ENCODE peak calls at places on chromosomes 16 and 17, in four cellular contexts. J, K, R and Q are unnamed samples.

GRCh38 chr17:27623578-27623977 is 7.4 kb upstream of the LGALS9 start:
- DNase-seq in R (peak; percentile 31), K (no peak), J (no peak), Q (no peak)

GRCh38 chr17:336110-337021 is 16.2 kb downstream of the RPH3AL start:
- DNase-seq in R (peak; percentile 40), J (peak; percentile 87), K (no peak), Q (no peak)

GRCh38 chr17:59427425-59427921 is 96.0 kb downstream of the YPEL2 start:
- DNase-seq in R (no peak), J (no peak), K (no peak), Q (peak; percentile 70)

GRCh38 chr16:17224859-17225258 is 245.9 kb downstream of the XYLT1 start:
- DNase-seq in R (peak; percentile 75), J (peak; percentile 46), K (peak; percentile 69), Q (no peak)

GRCh38 chr17:57328109-57328882 is 72.0 kb downstream of the MSI2 start:
- DNase-seq in R (no peak), K (no peak), J (no peak), Q (no peak)

GRCh38 chr17:48547839-48548686 is 3.2 kb upstream of the HOXB2 start:
- DNase-seq in R (no peak), J (no peak), K (no peak), Q (no peak)

GRCh38 chr16:11272921-11273720 is at the start of gene PRM3:
- DNase-seq in J (no peak), R (no peak), K (no peak), Q (no peak)

GRCh38 chr16:78749745-78750268 is 650.4 kb downstream of the WWOX start:
- DNase-seq in R (no peak), K (no peak), J (no peak), Q (no peak)

GRCh38 chr16:15966420-15967222 is 17.2 kb downstream of the ABCC1 start:
- DNase-seq in R (peak; percentile 72), K (no peak), J (no peak), Q (peak; percentile 85)

GRCh38 chr17:5516060-5516792 is 29.9 kb downstream of the MIS12 start:
- DNase-seq in R (no peak), J (no peak), K (no peak), Q (peak; percentile 87)

GRCh38 chr16:1899641-1900451 is 18.4 kb downstream of the HS3ST6 start:
- DNase-seq in R (no peak), K (peak; percentile 53), J (no peak), Q (peak; percentile 76)

GRCh38 chr16:22417019-22417418 is 42.6 kb upstream of the CDR2 start:
- DNase-seq in J (no peak), K (no peak), R (no peak), Q (no peak)

GRCh38 chr17:55054429-55054828 is 85.9 kb downstream of the STXBP4 start:
- DNase-seq in J (no peak), R (no peak), K (no peak), Q (no peak)

GRCh38 chr16:4086153-4086552 is 30.1 kb downstream of the ADCY9 start:
- DNase-seq in J (no peak), K (no peak), R (peak; percentile 77), Q (no peak)

GRCh38 chr17:64262125-64262421 is 987 bp downstream of the TEX2 start:
- DNase-seq in K (no peak), J (no peak), R (no peak), Q (no peak)

GRCh38 chr17:3944485-3945388 is 19.5 kb downstream of the ATP2A3 start:
- DNase-seq in J (no peak), K (peak; percentile 54), R (peak; percentile 36), Q (peak; percentile 57)

GRCh38 chr16:27770271-27771196 is 220.6 kb downstream of the KATNIP start:
- DNase-seq in R (no peak), K (no peak), J (no peak), Q (no peak)

GRCh38 chr16:14302399-14303181 is 231.5 kb downstream of the MRTFB start:
- DNase-seq in R (peak; percentile 37), J (peak; percentile 35), K (no peak), Q (no peak)

GRCh38 chr17:80457236-80457856 is 19.1 kb downstream of the NPTX1 start:
- DNase-seq in J (no peak), K (no peak), R (peak; percentile 41), Q (no peak)

GRCh38 chr17:45907720-45908395 is 13.5 kb downstream of the MAPT start:
- DNase-seq in K (no peak), J (peak; percentile 61), R (peak; percentile 82), Q (no peak)

GRCh38 chr16:54506691-54507090 is 220.1 kb upstream of the IRX3 start:
- DNase-seq in J (peak; percentile 22), R (no peak), K (no peak), Q (no peak)

GRCh38 chr16:30485818-30486436 is 13.4 kb downstream of the ITGAL start:
- DNase-seq in K (no peak), R (peak; percentile 54), J (no peak), Q (no peak)

GRCh38 chr16:83420206-83420760 is 387.5 kb upstream of the HSBP1 start:
- DNase-seq in R (no peak), J (no peak), K (no peak), Q (peak; percentile 52)

GRCh38 chr17:39045948-39046679 is 78.9 kb upstream of the FBXO47 start:
- DNase-seq in K (no peak), J (no peak), R (no peak), Q (no peak)

GRCh38 chr17:37107406-37108083 is 158.8 kb downstream of the AATF start:
- DNase-seq in J (no peak), R (peak; percentile 43), K (peak; percentile 88), Q (peak; percentile 66)

GRCh38 chr17:39225974-39226683 is 384 bp upstream of the STAC2 start:
- DNase-seq in K (peak; percentile 50), R (no peak), J (peak; percentile 95), Q (no peak)

GRCh38 chr16:83772806-83773205 is 35.0 kb upstream of the HSBP1 start:
- DNase-seq in K (no peak), R (no peak), J (no peak), Q (no peak)

GRCh38 chr17:67784364-67785121 is 40.8 kb upstream of the BPTF start:
- DNase-seq in J (no peak), K (no peak), R (no peak), Q (no peak)

GRCh38 chr17:31575043-31575442 is 183.6 kb downstream of the RAB11FIP4 start:
- DNase-seq in R (no peak), J (no peak), K (no peak), Q (no peak)

GRCh38 chr17:49809056-49809455 is 20.6 kb downstream of the KAT7 start:
- DNase-seq in K (no peak), J (no peak), R (no peak), Q (no peak)

GRCh38 chr17:76805319-76805718 is 62.9 kb upstream of the MGAT5B start:
- DNase-seq in J (no peak), K (no peak), R (no peak), Q (peak; percentile 37)

GRCh38 chr17:9324864-9325263 is 250.8 kb downstream of the STX8 start:
- DNase-seq in J (no peak), R (peak; percentile 64), K (no peak), Q (peak; percentile 46)

GRCh38 chr16:85838381-85838780 is 38.9 kb downstream of the COX4I1 start:
- DNase-seq in J (no peak), K (no peak), R (no peak), Q (no peak)

GRCh38 chr17:2271985-2272702 is 31.4 kb downstream of the SMG6 start:
- DNase-seq in J (no peak), K (no peak), R (no peak), Q (no peak)

GRCh38 chr16:77406680-77407079 is 28.2 kb downstream of the ADAMTS18 start:
- DNase-seq in K (no peak), R (no peak), J (no peak), Q (no peak)
- TF ChIP-seq CTCF in K (no peak), R (no peak), J (peak; percentile 12), Q (peak; percentile 20)

DNA sequence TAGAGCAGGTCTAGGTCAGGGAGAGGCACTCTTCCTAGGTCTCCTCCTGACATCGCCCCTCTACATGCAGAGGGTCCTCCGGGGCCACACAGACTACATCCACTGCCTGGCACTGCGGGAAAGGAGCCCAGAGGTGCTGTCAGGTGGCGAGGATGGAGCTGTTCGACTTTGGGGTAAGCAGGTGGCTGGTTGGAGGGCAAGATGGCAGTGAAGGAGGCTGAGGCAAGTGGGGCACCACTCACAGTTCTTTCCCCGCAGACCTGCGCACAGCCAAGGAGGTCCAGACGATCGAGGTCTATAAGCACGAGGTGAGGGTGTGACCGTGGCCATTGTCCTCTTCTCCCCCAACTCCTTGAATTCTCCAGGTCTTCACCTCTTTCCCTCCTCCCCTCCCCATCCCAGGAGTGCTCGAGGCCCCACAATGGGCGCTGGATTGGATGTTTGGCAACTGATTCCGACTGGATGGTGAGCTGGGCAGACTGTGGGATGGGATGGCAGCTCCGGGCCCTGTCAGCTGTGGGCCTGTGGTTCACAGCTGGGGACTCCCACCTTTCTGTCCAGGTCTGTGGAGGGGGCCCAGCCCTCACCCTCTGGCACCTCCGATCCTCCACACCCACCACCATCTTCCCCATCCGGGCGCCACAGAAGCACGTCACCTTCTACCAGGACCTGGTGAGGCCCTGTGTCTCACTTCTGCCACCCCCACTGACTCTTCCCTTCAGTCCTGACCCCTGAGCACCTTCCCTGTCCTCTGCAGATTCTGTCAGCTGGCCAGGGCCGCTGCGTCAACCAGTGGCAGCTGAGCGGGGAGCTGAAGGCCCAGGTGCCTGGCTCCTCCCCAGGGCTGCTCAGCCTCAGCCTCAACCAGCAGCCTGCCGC is 3.0 kb downstream of the THOC6 start:
- DNase-seq in J (no peak), K (no peak), R (no peak), Q (no peak)
- H3K4me3 ChIP-seq in J (no peak overlapping the region), K (no peak overlapping the region), R (no peak overlapping the region), Q (no peak overlapping the region)

GRCh38 chr17:74739227-74739831 is 2.3 kb downstream of the RAB37 start:
- DNase-seq in K (no peak), R (no peak), J (peak; percentile 13), Q (no peak)

GRCh38 chr17:74737299-74738050 is 419 bp downstream of the RAB37 start:
- DNase-seq in J (peak; percentile 94), K (no peak), R (no peak), Q (no peak)

GRCh38 chr17:74734256-74734655 is 2.8 kb upstream of the RAB37 start:
- DNase-seq in J (no peak), K (no peak), R (no peak), Q (no peak)

GRCh38 chr17:74738051-74738996 is 1.3 kb downstream of the RAB37 start:
- DNase-seq in R (no peak), K (no peak), J (peak; percentile 14), Q (no peak)

GRCh38 chr17:74736423-74737298 is at the start of gene RAB37:
- DNase-seq in J (peak; percentile 95), R (no peak), K (no peak), Q (no peak)
- TF ChIP-seq CTCF in J (peak; percentile 97), R (no peak), K (no peak), Q (no peak)

GRCh38 chr16:90028985-90029384 is 9.7 kb upstream of the DBNDD1 start:
- DNase-seq in J (no peak), K (no peak), R (no peak), Q (no peak)

GRCh38 chr16:90022209-90023077 is 3.2 kb upstream of the DBNDD1 start:
- DNase-seq in K (peak; percentile 90), J (no peak), R (peak; percentile 80), Q (peak; percentile 88)

GRCh38 chr16:90023078-90023447 is 3.8 kb upstream of the DBNDD1 start:
- DNase-seq in J (no peak), K (no peak), R (no peak), Q (no peak)

GRCh38 chr16:90027611-90028010 is 8.4 kb upstream of the DBNDD1 start:
- DNase-seq in J (no peak), K (no peak), R (no peak), Q (no peak)

GRCh38 chr16:90026135-90026534 is 6.9 kb upstream of the DBNDD1 start:
- DNase-seq in R (no peak), J (no peak), K (no peak), Q (no peak)
- H3K4me3 ChIP-seq in R (no peak overlapping the region), J (no peak overlapping the region), K (no peak overlapping the region), Q (no peak overlapping the region)